ENCODE peak calls at places on chromosome 20, in seven cellular contexts. One of them, this sample, is unnamed.

GRCh38 chr20:64041040-64041780 is 5.2 kb downstream of the C20orf204 start:
- DNase-seq in HEK293T: no peak
- DNase-seq in DMS 273 treated with DMSO at 0.1 percent for 48 hours: peak; percentile 76
- DNase-seq in NCI-H2081: no peak
- DNase-seq in caudate nucleus: no peak
- DNase-seq in non-pigmented ciliary epithelial cell: no peak
- DNase-seq in stimulated activated CD8-positive, alpha-beta memory T cell treated with anti-CD3 and anti-CD28 coated beads, Interleukin-4, amount 100 ng/mL, for 48 hours: no peak
- DNase-seq in this sample: no peak

GRCh38 chr20:20603339-20603990 is 109.0 kb downstream of the RALGAPA2 start:
- DNase-seq in non-pigmented ciliary epithelial cell: no peak
- DNase-seq in DMS 273 treated with DMSO at 0.1 percent for 48 hours: peak; percentile 92
- DNase-seq in stimulated activated CD8-positive, alpha-beta memory T cell treated with anti-CD3 and anti-CD28 coated beads, Interleukin-4, amount 100 ng/mL, for 48 hours: no peak
- DNase-seq in caudate nucleus: no peak
- DNase-seq in HEK293T: peak; percentile 42
- DNase-seq in NCI-H2081: peak; percentile 68
- DNase-seq in this sample: no peak

GRCh38 chr20:18288748-18289705 is 700 bp downstream of the ZNF133 start:
- DNase-seq in HEK293T: peak; percentile 11
- DNase-seq in DMS 273 treated with DMSO at 0.1 percent for 48 hours: no peak
- DNase-seq in NCI-H2081: no peak
- DNase-seq in stimulated activated CD8-positive, alpha-beta memory T cell treated with anti-CD3 and anti-CD28 coated beads, Interleukin-4, amount 100 ng/mL, for 48 hours: no peak
- DNase-seq in caudate nucleus: no peak
- DNase-seq in non-pigmented ciliary epithelial cell: no peak
- DNase-seq in this sample: no peak

GRCh38 chr20:23162887-23163286 is 76.8 kb upstream of the CD93 start:
- DNase-seq in HEK293T: no peak
- DNase-seq in NCI-H2081: no peak
- DNase-seq in stimulated activated CD8-positive, alpha-beta memory T cell treated with anti-CD3 and anti-CD28 coated beads, Interleukin-4, amount 100 ng/mL, for 48 hours: no peak
- DNase-seq in non-pigmented ciliary epithelial cell: no peak
- DNase-seq in DMS 273 treated with DMSO at 0.1 percent for 48 hours: no peak
- DNase-seq in caudate nucleus: no peak
- DNase-seq in this sample: no peak

GRCh38 chr20:50624351-50625016 is 66.9 kb downstream of the RIPOR3 start:
- DNase-seq in stimulated activated CD8-positive, alpha-beta memory T cell treated with anti-CD3 and anti-CD28 coated beads, Interleukin-4, amount 100 ng/mL, for 48 hours: no peak
- DNase-seq in NCI-H2081: peak; percentile 82
- DNase-seq in non-pigmented ciliary epithelial cell: no peak
- DNase-seq in HEK293T: no peak
- DNase-seq in DMS 273 treated with DMSO at 0.1 percent for 48 hours: no peak
- DNase-seq in caudate nucleus: no peak
- DNase-seq in this sample: peak; percentile 82

GRCh38 chr20:33130553-33130952 is 37.4 kb upstream of the BPIFA2 start:
- DNase-seq in caudate nucleus: no peak
- DNase-seq in HEK293T: no peak
- DNase-seq in stimulated activated CD8-positive, alpha-beta memory T cell treated with anti-CD3 and anti-CD28 coated beads, Interleukin-4, amount 100 ng/mL, for 48 hours: no peak
- DNase-seq in non-pigmented ciliary epithelial cell: no peak
- DNase-seq in DMS 273 treated with DMSO at 0.1 percent for 48 hours: no peak
- DNase-seq in NCI-H2081: peak; percentile 26
- DNase-seq in this sample: no peak

GRCh38 chr20:38260378-38261053 is at the start of gene KIAA1755:
- DNase-seq in DMS 273 treated with DMSO at 0.1 percent for 48 hours: no peak
- DNase-seq in stimulated activated CD8-positive, alpha-beta memory T cell treated with anti-CD3 and anti-CD28 coated beads, Interleukin-4, amount 100 ng/mL, for 48 hours: no peak
- DNase-seq in NCI-H2081: no peak
- DNase-seq in caudate nucleus: peak; percentile 32
- DNase-seq in HEK293T: no peak
- DNase-seq in non-pigmented ciliary epithelial cell: no peak
- DNase-seq in this sample: no peak

GRCh38 chr20:17904027-17904426 is 64.6 kb downstream of the SNX5 start:
- DNase-seq in caudate nucleus: no peak
- DNase-seq in NCI-H2081: no peak
- DNase-seq in DMS 273 treated with DMSO at 0.1 percent for 48 hours: no peak
- DNase-seq in stimulated activated CD8-positive, alpha-beta memory T cell treated with anti-CD3 and anti-CD28 coated beads, Interleukin-4, amount 100 ng/mL, for 48 hours: no peak
- DNase-seq in HEK293T: no peak
- DNase-seq in non-pigmented ciliary epithelial cell: no peak
- DNase-seq in this sample: no peak

GRCh38 chr20:31826074-31826473 is 6.9 kb downstream of the MYLK2 start:
- DNase-seq in non-pigmented ciliary epithelial cell: no peak
- DNase-seq in stimulated activated CD8-positive, alpha-beta memory T cell treated with anti-CD3 and anti-CD28 coated beads, Interleukin-4, amount 100 ng/mL, for 48 hours: no peak
- DNase-seq in DMS 273 treated with DMSO at 0.1 percent for 48 hours: no peak
- DNase-seq in NCI-H2081: no peak
- DNase-seq in HEK293T: no peak
- DNase-seq in caudate nucleus: no peak
- DNase-seq in this sample: no peak

GRCh38 chr20:2544211-2544610 is 7.8 kb downstream of the TMC2 start:
- DNase-seq in DMS 273 treated with DMSO at 0.1 percent for 48 hours: no peak
- DNase-seq in NCI-H2081: no peak
- DNase-seq in HEK293T: no peak
- DNase-seq in caudate nucleus: no peak
- DNase-seq in stimulated activated CD8-positive, alpha-beta memory T cell treated with anti-CD3 and anti-CD28 coated beads, Interleukin-4, amount 100 ng/mL, for 48 hours: no peak
- DNase-seq in non-pigmented ciliary epithelial cell: no peak
- DNase-seq in this sample: no peak

GRCh38 chr20:17533396-17533795 is 2.2 kb upstream of the BFSP1 start:
- DNase-seq in caudate nucleus: no peak
- DNase-seq in NCI-H2081: peak; percentile 44
- DNase-seq in non-pigmented ciliary epithelial cell: peak; percentile 43
- DNase-seq in stimulated activated CD8-positive, alpha-beta memory T cell treated with anti-CD3 and anti-CD28 coated beads, Interleukin-4, amount 100 ng/mL, for 48 hours: no peak
- DNase-seq in HEK293T: peak; percentile 56
- DNase-seq in DMS 273 treated with DMSO at 0.1 percent for 48 hours: no peak
- DNase-seq in this sample: peak; percentile 18